ENCODE peak calls at places on chromosome X, in five cellular contexts. M is HCT116, H is neuronal stem cell, B is MCF 10A, A is NAMALWA. L is an unnamed sample.

GRCh38 chrX:151975736-151976275 is 1.3 kb upstream of the GABRE start:
- DNase-seq in B (no peak), M (no peak), H (no peak), A (no peak), L (no peak)

GRCh38 chrX:129158505-129158904 is 364.8 kb downstream of the SMARCA1 start:
- DNase-seq in A (no peak), H (no peak), B (no peak), M (no peak), L (no peak)

GRCh38 chrX:26918633-26919032 is 544.5 kb downstream of the PPP4R3C start:
- DNase-seq in M (peak), H (peak), A (peak), B (peak), L (peak)

GRCh38 chrX:74613350-74614192 is 853 bp downstream of the RLIM start:
- DNase-seq in B (peak), H (no peak), M (no peak), A (peak), L (no peak)

GRCh38 chrX:155535866-155536265 is 76.9 kb downstream of the TMLHE start:
- DNase-seq in B (peak), A (no peak), M (no peak), H (no peak), L (no peak)

GRCh38 chrX:47242321-47242720 is 9.5 kb downstream of the USP11 start:
- DNase-seq in M (no peak), B (no peak), A (no peak), H (no peak), L (no peak)

GRCh38 chrX:9171841-9172240 is 137.9 kb upstream of the FAM9B start:
- DNase-seq in H (no peak), B (no peak), A (no peak), M (no peak), L (no peak)

GRCh38 chrX:38061335-38061734 is 55.0 kb downstream of the SYTL5 start:
- DNase-seq in H (no peak), A (no peak), B (peak), M (peak), L (peak)

GRCh38 chrX:68462653-68463052 is 29.4 kb upstream of the OPHN1 start:
- DNase-seq in A (peak), H (no peak), M (peak), B (peak), L (peak)

GRCh38 chrX:34300871-34301270 is 168.8 kb upstream of the FAM47A start:
- DNase-seq in M (peak), H (peak), A (peak), B (peak), L (peak)

GRCh38 chrX:133640161-133641015 is 225.1 kb upstream of the GPC4 start:
- DNase-seq in A (no peak), H (peak), M (no peak), B (no peak), L (peak)

GRCh38 chrX:34764842-34765241 is 107.8 kb upstream of the TMEM47 start:
- DNase-seq in M (no peak), B (no peak), A (no peak), H (peak), L (peak)

GRCh38 chrX:80335062-80335830 is 85.0 kb upstream of the TENT5D start:
- DNase-seq in A (no peak), B (no peak), M (no peak), H (peak), L (no peak)

GRCh38 chrX:22760513-22761057 is 239.2 kb upstream of the DDX53 start:
- DNase-seq in B (no peak), H (no peak), A (peak), M (no peak), L (no peak)

GRCh38 chrX:69503835-69504625 is at the start of gene NALF2:
- DNase-seq in H (peak), M (peak), A (peak), B (peak), L (peak)

GRCh38 chrX:111040377-111041017 is 55.5 kb upstream of the PAK3 start:
- DNase-seq in B (peak), M (no peak), H (no peak), A (no peak), L (no peak)

GRCh38 chrX:7242613-7243012 is 94.7 kb upstream of the PUDP start:
- DNase-seq in H (no peak), B (no peak), M (no peak), A (no peak), L (no peak)

GRCh38 chrX:49853661-49854060 is 24.6 kb downstream of the PAGE4 start:
- DNase-seq in M (no peak), B (no peak), A (no peak), H (no peak), L (no peak)

GRCh38 chrX:154049209-154050112 is 29.8 kb upstream of the IRAK1 start:
- DNase-seq in H (no peak), M (no peak), B (no peak), A (no peak), L (no peak)

GRCh38 chrX:27599928-27600327 is 9.8 kb downstream of the DCAF8L2 start:
- DNase-seq in H (no peak), A (no peak), B (peak), M (no peak), L (no peak)

L was measured in iPS DF 19.7.